ENCODE peak calls at places on chromosomes 7 and 10, in six cellular contexts. S is activated T-cell treated with anti-CD3 and anti-CD28 coated beads for 24 hours; X is AG09319; D is NCI-H1105 treated with DMSO at 0.1 percent for 48 hours; H is activated CD8-positive, alpha-beta memory T cell treated with anti-CD3 and anti-CD28 coated beads, Interleukin-2, amount 50 U/mL, for 4 hours; C is WTC11. K is an unnamed sample.

GRCh38 chr7:22488643-22489462 is 11.1 kb downstream of the STEAP1B start:
- DNase-seq in S (peak), X (peak), D (peak), H (peak), C (peak), K (peak)

GRCh38 chr7:69588773-69589172 is 9.5 kb upstream of the AUTS2 start:
- DNase-seq in S (no peak), X (no peak), D (no peak), H (no peak), C (no peak), K (no peak)

GRCh38 chr10:72108811-72109618 is 20.7 kb upstream of the SPOCK2 start:
- DNase-seq in S (no peak), X (no peak), D (no peak), H (no peak), C (no peak), K (no peak)

GRCh38 chr7:76225379-76225778 is 23.7 kb downstream of the SRRM3 start:
- DNase-seq in S (no peak), X (no peak), D (no peak), H (peak), C (peak), K (peak)

GRCh38 chr10:27022048-27022447 is 78.2 kb downstream of the ANKRD26 start:
- DNase-seq in S (no peak), X (no peak), D (no peak), H (no peak), C (no peak), K (no peak)

GRCh38 chr7:140016540-140016939 is 46.2 kb downstream of the PARP12 start:
- DNase-seq in S (no peak), X (no peak), D (no peak), H (no peak), C (no peak), K (no peak)

GRCh38 chr7:105662998-105663397 is 81.7 kb upstream of the EFCAB10 start:
- DNase-seq in S (no peak), X (no peak), D (peak), H (no peak), C (no peak), K (no peak)

GRCh38 chr7:137343483-137343841 is at the start of gene PTN:
- DNase-seq in S (no peak), X (peak), D (peak), H (no peak), C (peak), K (no peak)

GRCh38 chr10:75922435-75922834 is 491.0 kb downstream of the LRMDA start:
- DNase-seq in S (no peak), X (no peak), D (no peak), H (no peak), C (no peak), K (no peak)

GRCh38 chr10:92356041-92356440 is 65.1 kb downstream of the MARCHF5 start:
- DNase-seq in S (no peak), X (no peak), D (no peak), H (no peak), C (no peak), K (no peak)

GRCh38 chr10:124724279-124725027 is 19.7 kb downstream of the FAM53B start:
- DNase-seq in S (no peak), X (no peak), D (no peak), H (no peak), C (no peak), K (no peak)